ENCODE peak calls at places on chromosomes 3 and 15, in seven cellular contexts. L, C, N, M, H, U and E are unnamed samples.

GRCh38 chr3:129289201-129289921 is 10.7 kb downstream of the HMCES start:
- DNase-seq in L (peak), C (no peak), N (no peak), M (no peak), H (no peak), U (no peak), E (no peak)

GRCh38 chr3:23762214-23763039 is 43.3 kb upstream of the UBE2E1 start:
- DNase-seq in L (peak), C (no peak), N (no peak), M (no peak), H (no peak), U (no peak), E (no peak)

GRCh38 chr3:128482857-128483656 is 9.9 kb downstream of the GATA2 start:
- DNase-seq in L (peak), C (no peak), N (no peak), M (peak), H (no peak), U (no peak), E (no peak)

GRCh38 chr15:100759698-100760356 is 119.8 kb upstream of the ALDH1A3 start:
- DNase-seq in L (peak), C (no peak), N (no peak), M (no peak), H (peak), U (no peak), E (no peak)

GRCh38 chr3:127264794-127265514 is 22.9 kb downstream of the PRR20G start:
- DNase-seq in L (no peak), C (no peak), N (no peak), M (no peak), H (no peak), U (no peak), E (no peak)

GRCh38 chr3:127089487-127090145 is 103.3 kb upstream of the PRR23E start:
- DNase-seq in L (no peak), C (no peak), N (no peak), M (no peak), H (no peak), U (no peak), E (no peak)

GRCh38 chr3:108662141-108662738 is 72.7 kb downstream of the DZIP3 start:
- DNase-seq in L (peak), C (peak), N (no peak), M (peak), H (peak), U (no peak), E (peak)

GRCh38 chr15:78374436-78375393 is 34.6 kb downstream of the CRABP1 start:
- DNase-seq in L (no peak), C (no peak), N (no peak), M (peak), H (peak), U (no peak), E (no peak)

GRCh38 chr3:151579571-151580270 is 118.9 kb upstream of the IGSF10 start:
- DNase-seq in L (peak), C (no peak), N (no peak), M (no peak), H (no peak), U (no peak), E (no peak)

GRCh38 chr3:63862804-63863149 is 828 bp downstream of the THOC7 start:
- DNase-seq in L (no peak), C (no peak), N (no peak), M (no peak), H (no peak), U (no peak), E (no peak)

GRCh38 chr15:31080618-31081017 is 20.9 kb downstream of the TRPM1 start:
- DNase-seq in L (no peak), C (peak), N (peak), M (peak), H (peak), U (peak), E (no peak)

GRCh38 chr3:196197524-196197923 is 13.7 kb downstream of the ZDHHC19 start:
- DNase-seq in L (no peak), C (no peak), N (no peak), M (no peak), H (no peak), U (no peak), E (no peak)

GRCh38 chr15:90031231-90031791 is 30.2 kb downstream of the ZNF710 start:
- DNase-seq in L (peak), C (no peak), N (no peak), M (peak), H (no peak), U (no peak), E (no peak)

GRCh38 chr3:66997560-66998074 is 490 bp upstream of the KBTBD8 start:
- DNase-seq in L (no peak), C (no peak), N (no peak), M (peak), H (peak), U (no peak), E (no peak)

GRCh38 chr15:66023322-66023972 is 154.2 kb downstream of the RAB11A start:
- DNase-seq in L (no peak), C (no peak), N (no peak), M (no peak), H (no peak), U (no peak), E (no peak)

GRCh38 chr15:51828621-51829359 is 663 bp upstream of the TMOD3 start:
- DNase-seq in L (no peak), C (no peak), N (no peak), M (no peak), H (no peak), U (no peak), E (no peak)

GRCh38 chr3:50600141-50600753 is 11.3 kb downstream of the CISH start:
- DNase-seq in L (no peak), C (no peak), N (no peak), M (peak), H (no peak), U (no peak), E (no peak)

GRCh38 chr3:123286308-123287023 is 84.7 kb downstream of the SEC22A start:
- DNase-seq in L (peak), C (no peak), N (no peak), M (peak), H (peak), U (peak), E (no peak)

GRCh38 chr15:98853593-98854420 is 153.8 kb downstream of the PGPEP1L start:
- DNase-seq in L (no peak), C (no peak), N (no peak), M (no peak), H (peak), U (no peak), E (no peak)

GRCh38 chr15:85401108-85401765 is 20.8 kb downstream of the AKAP13 start:
- DNase-seq in L (no peak), C (no peak), N (no peak), M (no peak), H (no peak), U (no peak), E (no peak)

GRCh38 chr15:89367485-89368451 is 33.1 kb upstream of the POLG start:
- DNase-seq in L (no peak), C (no peak), N (no peak), M (peak), H (peak), U (no peak), E (peak)

GRCh38 chr3:170397579-170398177 is 21.0 kb upstream of the CLDN11 start:
- DNase-seq in L (no peak), C (no peak), N (no peak), M (no peak), H (no peak), U (no peak), E (no peak)

GRCh38 chr15:41417418-41417811 is 520 bp downstream of the RTF1 start:
- DNase-seq in L (peak), C (no peak), N (peak), M (no peak), H (peak), U (no peak), E (no peak)

GRCh38 chr15:37973856-37974255 is 39.4 kb downstream of the TMCO5A start:
- DNase-seq in L (no peak), C (no peak), N (no peak), M (no peak), H (no peak), U (no peak), E (no peak)